ENCODE peak calls at places on chromosomes 3 and 15, in seven cellular contexts. L, N, O, P, Y, D and M are unnamed samples.

GRCh38 chr3:88954853-88955252 is 152.6 kb upstream of the EPHA3 start:
- DNase-seq in O (no peak), D (no peak), L (no peak), N (no peak), P (no peak), Y (no peak), M (no peak)

GRCh38 chr3:179666436-179667035 is 13.7 kb downstream of the USP13 start:
- DNase-seq in P (peak; percentile 63), Y (no peak), L (peak; percentile 63), D (no peak), O (no peak), N (no peak), M (no peak)

GRCh38 chr3:48219543-48219942 is 3.8 kb upstream of the CAMP start:
- DNase-seq in N (no peak), O (no peak), P (no peak), Y (peak; percentile 28), D (no peak), L (no peak), M (no peak)

GRCh38 chr3:9302425-9303181 is 53.2 kb upstream of the SRGAP3 start:
- DNase-seq in O (peak; percentile 72), D (peak; percentile 77), Y (no peak), P (peak; percentile 85), L (peak; percentile 53), N (peak; percentile 73), M (peak; percentile 44)

GRCh38 chr3:193805448-193805847 is 212.4 kb downstream of the OPA1 start:
- DNase-seq in O (peak; percentile 80), P (peak; percentile 71), L (peak; percentile 53), N (peak; percentile 60), D (peak; percentile 63), Y (no peak), M (no peak)

GRCh38 chr3:184284696-184285095 is 8.9 kb downstream of the ECE2 start:
- DNase-seq in D (peak; percentile 65), N (peak; percentile 70), Y (no peak), P (peak; percentile 80), O (peak; percentile 78), L (peak; percentile 83), M (no peak)

GRCh38 chr3:186259612-186260383 is 102.2 kb downstream of the DGKG start:
- DNase-seq in D (peak; percentile 83), Y (no peak), L (peak; percentile 60), P (peak; percentile 63), O (peak; percentile 72), N (peak; percentile 68), M (no peak)

GRCh38 chr3:116085456-116085855 is 359.8 kb downstream of the LSAMP start:
- DNase-seq in L (no peak), Y (no peak), D (no peak), O (no peak), P (no peak), N (no peak), M (no peak)

GRCh38 chr3:184383033-184383740 is 3.3 kb downstream of the CHRD start:
- DNase-seq in O (no peak), N (no peak), D (no peak), L (no peak), Y (no peak), P (no peak), M (no peak)

GRCh38 chr3:129001101-129001816 is at the start of gene EFCC1:
- DNase-seq in D (no peak), N (no peak), P (no peak), L (no peak), O (no peak), Y (no peak), M (no peak)

GRCh38 chr3:44862221-44862637 is 517 bp downstream of the TMEM42 start:
- DNase-seq in D (peak; percentile 24), N (peak; percentile 21), P (no peak), O (no peak), L (no peak), Y (no peak), M (no peak)

GRCh38 chr3:141743305-141743704 is 5.2 kb downstream of the RNF7 start:
- DNase-seq in Y (no peak), L (no peak), O (no peak), N (no peak), P (no peak), D (no peak), M (no peak)

GRCh38 chr3:52299815-52300611 is 12.4 kb downstream of the GLYCTK start:
- DNase-seq in D (no peak), L (peak; percentile 23), O (no peak), Y (no peak), N (peak; percentile 39), P (no peak), M (no peak)

GRCh38 chr3:133885241-133885711 is 10.4 kb downstream of the RAB6B start:
- DNase-seq in D (no peak), P (no peak), N (no peak), Y (no peak), O (no peak), L (no peak), M (no peak)

GRCh38 chr3:14602804-14603644 is 48.5 kb upstream of the CCDC174 start:
- DNase-seq in P (no peak), D (no peak), N (no peak), O (peak; percentile 36), L (no peak), Y (no peak), M (no peak)

GRCh38 chr3:148591525-148591924 is 106.2 kb upstream of the AGTR1 start:
- DNase-seq in N (no peak), P (no peak), L (no peak), O (no peak), Y (no peak), D (no peak), M (no peak)

GRCh38 chr3:174068035-174068434 is 670.5 kb downstream of the NLGN1 start:
- DNase-seq in D (no peak), P (no peak), L (no peak), Y (no peak), O (no peak), N (no peak), M (no peak)

GRCh38 chr15:44633603-44634002 is 29.9 kb downstream of the SPG11 start:
- DNase-seq in D (no peak), Y (peak; percentile 19), N (no peak), P (no peak), L (no peak), O (no peak), M (peak; percentile 32)

GRCh38 chr3:4693620-4694019 is 200.5 kb downstream of the ITPR1 start:
- DNase-seq in P (no peak), Y (no peak), O (no peak), N (no peak), L (no peak), D (no peak), M (no peak)

GRCh38 chr15:41494190-41494921 is 682 bp downstream of the ITPKA start:
- DNase-seq in P (no peak), O (peak; percentile 17), D (peak; percentile 63), Y (no peak), N (peak; percentile 52), L (no peak), M (no peak)

GRCh38 chr3:77321646-77322045 is 281.7 kb downstream of the ROBO2 start:
- DNase-seq in D (no peak), Y (no peak), L (no peak), O (no peak), N (no peak), P (no peak), M (no peak)

GRCh38 chr3:39146611-39147373 is 6.6 kb downstream of the CSRNP1 start:
- DNase-seq in N (peak; percentile 91), L (peak; percentile 25), Y (peak; percentile 84), O (peak; percentile 71), D (no peak), P (peak; percentile 39), M (peak; percentile 91)

GRCh38 chr15:92638291-92638708 is 17.3 kb downstream of the FAM174B start:
- DNase-seq in O (no peak), Y (no peak), D (peak; percentile 79), P (peak; percentile 83), N (no peak), L (peak; percentile 50), M (no peak)

GRCh38 chr3:43423142-43423541 is 136.8 kb downstream of the SNRK start:
- DNase-seq in N (no peak), Y (no peak), P (no peak), L (no peak), D (no peak), O (no peak), M (no peak)

GRCh38 chr3:197504239-197505191 is 51.3 kb downstream of the BDH1 start:
- DNase-seq in N (no peak), P (no peak), Y (no peak), O (no peak), L (no peak), D (no peak), M (no peak)

GRCh38 chr3:141405025-141405424 is 36.7 kb downstream of the ZBTB38 start:
- DNase-seq in D (no peak), N (no peak), L (no peak), P (no peak), O (no peak), Y (no peak), M (no peak)

GRCh38 chr15:63334821-63335220 is 46.8 kb downstream of the CA12 start:
- DNase-seq in P (no peak), D (no peak), O (no peak), L (no peak), N (no peak), Y (no peak), M (no peak)

GRCh38 chr15:74732846-74733245 is 7.5 kb upstream of the CYP1A1 start:
- DNase-seq in Y (no peak), O (no peak), N (no peak), P (no peak), D (no peak), L (no peak), M (no peak)

GRCh38 chr3:67706934-67707333 is 52.5 kb upstream of the SUCLG2 start:
- DNase-seq in L (no peak), D (no peak), Y (no peak), N (no peak), P (no peak), O (no peak), M (no peak)

GRCh38 chr3:74630602-74631001 is 16.1 kb upstream of the CNTN3 start:
- DNase-seq in D (no peak), O (no peak), P (no peak), L (peak; percentile 1), N (peak; percentile 7), Y (no peak), M (no peak)

GRCh38 chr15:92170897-92171296 is 222.8 kb upstream of the ST8SIA2 start:
- DNase-seq in Y (no peak), D (no peak), O (no peak), N (no peak), P (no peak), L (no peak), M (no peak)

GRCh38 chr3:83902842-83903241 is 1055.9 kb upstream of the CADM2 start:
- DNase-seq in O (no peak), L (no peak), D (no peak), P (no peak), N (no peak), Y (no peak), M (no peak)

GRCh38 chr3:65107174-65107573 is 419.4 kb upstream of the ADAMTS9 start:
- DNase-seq in L (no peak), Y (no peak), N (no peak), P (no peak), D (no peak), O (no peak), M (no peak)

GRCh38 chr3:35183915-35184675 is 455.2 kb upstream of the ARPP21 start:
- DNase-seq in L (no peak), D (no peak), O (no peak), Y (no peak), N (no peak), P (no peak), M (no peak)

GRCh38 chr3:5231067-5231466 is 43.6 kb downstream of the EDEM1 start:
- DNase-seq in D (peak; percentile 40), L (no peak), N (no peak), P (peak; percentile 62), O (no peak), Y (no peak), M (no peak)

GRCh38 chr15:38928431-38928830 is 363.8 kb upstream of the RASGRP1 start:
- DNase-seq in P (no peak), D (no peak), Y (no peak), N (no peak), L (no peak), O (no peak), M (no peak)

GRCh38 chr15:51303462-51303861 is 34.9 kb downstream of the CYP19A1 start:
- DNase-seq in Y (no peak), L (no peak), D (no peak), O (no peak), P (no peak), N (no peak), M (no peak)

GRCh38 chr3:152376351-152377183 is 107.8 kb downstream of the MBNL1 start:
- DNase-seq in N (no peak), D (peak; percentile 95), L (no peak), O (no peak), P (no peak), Y (no peak), M (no peak)